ENCODE peak calls at places on chromosomes 1 and 21, in five cellular contexts. Z is HL-60; Q is GM23338; F is CD8-positive, alpha-beta memory T cell; H is CD4-positive, CD25-positive, alpha-beta regulatory T cell. B is an unnamed sample.

GRCh38 chr1:239418683-239419082 is 32.3 kb downstream of the CHRM3 start:
- DNase-seq in Q (no peak), Z (no peak), F (no peak), H (no peak), B (no peak)

GRCh38 chr1:60052634-60053033 is 20.9 kb downstream of the C1orf87 start:
- DNase-seq in Q (no peak), F (no peak), H (no peak), Z (no peak), B (no peak)

GRCh38 chr1:235708390-235708962 is 58.9 kb upstream of the GNG4 start:
- DNase-seq in Z (no peak), F (no peak), Q (no peak), H (no peak), B (no peak)

GRCh38 chr1:55400560-55400959 is 185.4 kb upstream of the USP24 start:
- DNase-seq in Z (no peak), F (no peak), H (no peak), Q (no peak), B (no peak)

GRCh38 chr1:200740291-200741212 is 1.9 kb downstream of the CAMSAP2 start:
- DNase-seq in H (peak; percentile 10), Z (no peak), Q (no peak), F (no peak), B (no peak)

GRCh38 chr1:40185951-40186864 is 25.0 kb downstream of the RLF start:
- DNase-seq in F (no peak), Z (no peak), Q (peak; percentile 7), H (peak; percentile 87), B (peak; percentile 11)

GRCh38 chr1:177780096-177780700 is 189.7 kb downstream of the SEC16B start:
- DNase-seq in H (no peak), Q (peak; percentile 71), F (no peak), Z (no peak), B (no peak)

GRCh38 chr21:44856131-44856530 is 17.4 kb downstream of the PTTG1IP start:
- DNase-seq in Q (no peak), H (no peak), Z (no peak), F (no peak), B (no peak)

GRCh38 chr1:160171352-160171751 is 19.0 kb upstream of the CASQ1 start:
- DNase-seq in F (no peak), H (no peak), Z (no peak), Q (no peak), B (no peak)

GRCh38 chr1:44355582-44356305 is 687 bp upstream of the ERI3 start:
- DNase-seq in Q (no peak), Z (peak; percentile 18), F (no peak), H (no peak), B (no peak)

GRCh38 chr1:6278263-6278662 is 17.4 kb upstream of the GPR153 start:
- DNase-seq in Q (no peak), F (no peak), H (no peak), Z (no peak), B (no peak)

GRCh38 chr1:167345386-167345733 is 124.7 kb downstream of the POU2F1 start:
- DNase-seq in H (no peak), Q (no peak), F (no peak), Z (no peak), B (no peak)

GRCh38 chr1:19343617-19344350 is 31.7 kb downstream of the SLC66A1 start:
- DNase-seq in F (no peak), H (no peak), Z (no peak), Q (no peak), B (no peak)
- H3K4me3 ChIP-seq in F (no peak overlapping the region), H (no peak overlapping the region), Z (no peak overlapping the region), Q (no peak overlapping the region), B (no peak overlapping the region)

DNA sequence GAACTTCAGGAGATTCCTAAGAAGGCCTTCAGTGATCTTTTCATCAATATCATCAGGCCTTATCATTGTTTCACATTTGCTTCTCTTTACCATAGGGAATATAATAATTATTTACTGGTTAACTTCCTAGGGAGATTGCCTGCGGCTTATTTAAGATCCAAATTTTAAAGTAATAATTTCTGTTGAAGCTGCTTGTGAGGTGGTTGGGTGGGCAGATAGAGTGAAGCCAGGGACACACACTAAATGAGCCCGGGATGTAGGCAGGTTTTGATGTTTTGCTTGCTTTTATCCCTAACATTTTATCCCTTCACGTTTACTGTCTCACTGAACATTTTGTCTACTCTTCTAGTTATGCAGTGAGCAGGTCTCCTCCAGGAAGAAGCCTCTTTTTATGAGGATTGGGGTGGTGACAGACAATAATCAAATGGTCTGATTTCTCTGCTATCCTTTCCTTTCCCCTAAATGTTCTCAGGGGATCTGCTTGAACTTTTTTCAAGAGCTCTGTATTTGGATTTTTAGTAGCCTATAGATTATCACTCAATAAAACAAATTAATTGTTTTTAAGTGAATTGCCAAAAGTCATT is 164.7 kb downstream of the RUNX1 start:
- DNase-seq in F (no peak), H (no peak), Q (no peak), Z (no peak), B (no peak)
- H3K27me3 ChIP-seq in F (no peaks in the 10 kb centered on the region), H (no peaks in the 10 kb centered on the region), Q (peaks cover 79% of the 10 kb centered on the region), Z (no peaks in the 10 kb centered on the region), B (no peaks in the 10 kb centered on the region)

GRCh38 chr1:113782451-113782850 is 23.2 kb upstream of the PHTF1 start:
- DNase-seq in Z (peak; percentile 75), F (no peak), Q (no peak), H (no peak), B (no peak)
- H3K27ac ChIP-seq in Z (peak overlapping the region; percentile 73), F (no peak overlapping the region), Q (no peak overlapping the region), H (peak overlapping the region; percentile 88), B (no peak overlapping the region)

GRCh38 chr1:33338495-33339211 is 17.8 kb upstream of the A3GALT2 start:
- DNase-seq in F (no peak), Q (peak; percentile 63), H (no peak), Z (peak; percentile 88), B (no peak)

GRCh38 chr1:33339413-33339812 is 18.5 kb upstream of the A3GALT2 start:
- DNase-seq in Q (no peak), F (no peak), H (no peak), Z (no peak), B (no peak)

GRCh38 chr1:33335020-33335419 is 14.1 kb upstream of the A3GALT2 start:
- DNase-seq in Z (no peak), F (no peak), Q (no peak), H (no peak), B (no peak)

GRCh38 chr1:33336580-33336979 is 15.7 kb upstream of the A3GALT2 start:
- DNase-seq in Q (no peak), H (no peak), Z (no peak), F (no peak), B (no peak)

GRCh38 chr1:33337994-33338494 is 17.1 kb upstream of the A3GALT2 start:
- DNase-seq in Z (no peak), H (no peak), F (no peak), Q (no peak), B (no peak)
- H3K4me3 ChIP-seq in Z (no peak overlapping the region), H (no peak overlapping the region), F (no peak overlapping the region), Q (peak overlapping the region; percentile 22), B (no peak overlapping the region)